ENCODE peak calls at places on chromosomes 1 and 21, in seven cellular contexts. O is cerebellum; X is RWPE1; E is stimulated activated CD4-positive, alpha-beta T cell treated with anti-CD3 and anti-CD28 coated beads, Interleukin-1b, Interleukin-23, amount 100 ng/mL, for 24 hours; T is NCI-H460; R is HS-5; S is endothelial cell of umbilical vein. D is an unnamed sample.

GRCh38 chr1:183925947-183926346 is 111.6 kb downstream of the COLGALT2 start:
- DNase-seq in O (no peak), X (no peak), E (no peak), T (no peak), R (no peak), S (no peak), D (no peak)

GRCh38 chr1:31154632-31155215 is 85.0 kb downstream of the NKAIN1 start:
- DNase-seq in O (peak), X (peak), E (peak), T (peak), R (no peak), S (peak), D (peak)

GRCh38 chr1:3669421-3669821 is 17.1 kb downstream of the TP73 start:
- DNase-seq in O (no peak), X (no peak), E (no peak), T (no peak), R (no peak), S (no peak), D (no peak)

GRCh38 chr1:53366901-53367502 is 39.1 kb upstream of the LRP8 start:
- DNase-seq in O (no peak), X (no peak), E (no peak), T (no peak), R (no peak), S (no peak), D (no peak)

GRCh38 chr1:153360592-153360991 is 2.9 kb downstream of the S100A9 start:
- DNase-seq in O (no peak), X (no peak), E (no peak), T (no peak), R (no peak), S (no peak), D (no peak)

GRCh38 chr1:169132512-169133227 is 26.2 kb downstream of the ATP1B1 start:
- DNase-seq in O (no peak), X (no peak), E (no peak), T (no peak), R (no peak), S (no peak), D (no peak)

GRCh38 chr1:14724234-14724633 is 125.7 kb downstream of the KAZN start:
- DNase-seq in O (no peak), X (peak), E (no peak), T (no peak), R (no peak), S (no peak), D (no peak)

GRCh38 chr1:234934611-234935033 is 194.0 kb downstream of the TOMM20 start:
- DNase-seq in O (no peak), X (no peak), E (no peak), T (no peak), R (no peak), S (no peak), D (peak)

GRCh38 chr1:8214501-8215173 is 103.3 kb upstream of the SLC45A1 start:
- DNase-seq in O (no peak), X (no peak), E (no peak), T (no peak), R (no peak), S (no peak), D (no peak)

GRCh38 chr1:110341146-110341871 is 2.1 kb downstream of the RBM15 start:
- DNase-seq in O (no peak), X (no peak), E (no peak), T (peak), R (no peak), S (no peak), D (no peak)

GRCh38 chr21:42392731-42393442 is 3.0 kb downstream of the TMPRSS3 start:
- DNase-seq in O (no peak), X (no peak), E (no peak), T (no peak), R (no peak), S (peak), D (no peak)

GRCh38 chr21:15260604-15261003 is 195.8 kb upstream of the NRIP1 start:
- DNase-seq in O (no peak), X (no peak), E (no peak), T (no peak), R (no peak), S (no peak), D (no peak)

GRCh38 chr1:228344631-228345072 is 62.0 kb downstream of the TRIM11 start:
- DNase-seq in O (no peak), X (peak), E (no peak), T (no peak), R (no peak), S (no peak), D (peak)

GRCh38 chr1:76463278-76463677 is 388.7 kb downstream of the ST6GALNAC3 start:
- DNase-seq in O (no peak), X (no peak), E (no peak), T (no peak), R (no peak), S (no peak), D (no peak)

GRCh38 chr1:75970631-75971030 is 38.4 kb upstream of the ASB17 start:
- DNase-seq in O (no peak), X (no peak), E (no peak), T (no peak), R (no peak), S (no peak), D (no peak)

GRCh38 chr1:218851601-218852000 is 322.1 kb upstream of the LYPLAL1 start:
- DNase-seq in O (no peak), X (no peak), E (no peak), T (no peak), R (no peak), S (no peak), D (no peak)

GRCh38 chr1:204846546-204846945 is 24.1 kb upstream of the NFASC start:
- DNase-seq in O (no peak), X (no peak), E (no peak), T (no peak), R (no peak), S (no peak), D (no peak)

GRCh38 chr1:9101510-9102146 is 27.3 kb downstream of the GPR157 start:
- DNase-seq in O (peak), X (peak), E (no peak), T (peak), R (no peak), S (peak), D (no peak)

GRCh38 chr1:53511933-53512806 is 53.0 kb downstream of the DMRTB1 start:
- DNase-seq in O (no peak), X (no peak), E (no peak), T (no peak), R (no peak), S (no peak), D (peak)

GRCh38 chr1:6171546-6172124 is 8.5 kb downstream of the CHD5 start:
- DNase-seq in O (no peak), X (no peak), E (no peak), T (no peak), R (no peak), S (peak), D (no peak)

GRCh38 chr21:45104560-45104959 is 30.2 kb downstream of the ADARB1 start:
- DNase-seq in O (no peak), X (peak), E (no peak), T (no peak), R (no peak), S (peak), D (no peak)

GRCh38 chr1:9671377-9672140 is 20.0 kb downstream of the PIK3CD start:
- DNase-seq in O (no peak), X (peak), E (no peak), T (no peak), R (peak), S (no peak), D (no peak)

GRCh38 chr1:6979003-6979577 is 193.8 kb downstream of the CAMTA1 start:
- DNase-seq in O (no peak), X (no peak), E (no peak), T (no peak), R (no peak), S (no peak), D (no peak)

GRCh38 chr1:171741872-171742576 is at the start of gene VAMP4:
- DNase-seq in O (peak), X (peak), E (peak), T (peak), R (peak), S (peak), D (peak)

GRCh38 chr1:207644852-207645631 is at the start of gene CR1L:
- DNase-seq in O (peak), X (peak), E (peak), T (peak), R (no peak), S (peak), D (peak)

GRCh38 chr1:211182746-211183145 is 48.8 kb upstream of the KCNH1 start:
- DNase-seq in O (no peak), X (no peak), E (no peak), T (no peak), R (no peak), S (no peak), D (no peak)

GRCh38 chr1:174902531-174903099 is 97.1 kb upstream of the CACYBP start:
- DNase-seq in O (no peak), X (no peak), E (no peak), T (no peak), R (no peak), S (no peak), D (no peak)

GRCh38 chr1:68207129-68207689 is 25.1 kb downstream of the WLS start:
- DNase-seq in O (no peak), X (peak), E (no peak), T (no peak), R (peak), S (peak), D (no peak)

GRCh38 chr1:115547661-115548060 is 94.1 kb upstream of the VANGL1 start:
- DNase-seq in O (no peak), X (no peak), E (no peak), T (no peak), R (no peak), S (no peak), D (no peak)

GRCh38 chr1:2633401-2633935 is 652 bp upstream of the MMEL1 start:
- DNase-seq in O (no peak), X (no peak), E (no peak), T (no peak), R (no peak), S (no peak), D (no peak)

GRCh38 chr1:234613128-234613875 is 3.3 kb upstream of the IRF2BP2 start:
- DNase-seq in O (peak), X (no peak), E (no peak), T (peak), R (no peak), S (no peak), D (no peak)

GRCh38 chr1:161772397-161772796 is 6.3 kb downstream of the ATF6 start:
- DNase-seq in O (no peak), X (no peak), E (no peak), T (no peak), R (no peak), S (peak), D (no peak)

GRCh38 chr1:161738627-161739287 is 10.8 kb upstream of the DUSP12 start:
- DNase-seq in O (no peak), X (peak), E (no peak), T (peak), R (peak), S (peak), D (peak)

GRCh38 chr1:1432951-1433803 is 2.3 kb upstream of the VWA1 start:
- DNase-seq in O (peak), X (peak), E (no peak), T (no peak), R (no peak), S (no peak), D (no peak)

GRCh38 chr1:90745972-90746371 is 28.9 kb upstream of the BARHL2 start:
- DNase-seq in O (no peak), X (no peak), E (no peak), T (no peak), R (no peak), S (no peak), D (no peak)

GRCh38 chr1:152673016-152673415 is 2.1 kb upstream of the LCE2C start:
- DNase-seq in O (no peak), X (no peak), E (no peak), T (no peak), R (no peak), S (no peak), D (no peak)